ENCODE peak calls at places on chromosomes 13 and 19, in five cellular contexts. One of them, this sample, is unnamed.

GRCh38 chr13:71218960-71219359 is 648.0 kb downstream of the DACH1 start:
- DNase-seq in uterus: no peak
- DNase-seq in fibroblast of lung: no peak
- DNase-seq in psoas muscle: no peak
- DNase-seq in GM23248: no peak
- DNase-seq in this sample: no peak

GRCh38 chr13:80050252-80050651 is 290.7 kb downstream of the SPRY2 start:
- DNase-seq in uterus: no peak
- DNase-seq in fibroblast of lung: peak
- DNase-seq in psoas muscle: no peak
- DNase-seq in GM23248: peak
- DNase-seq in this sample: no peak

GRCh38 chr13:73934215-73934623 is 200.0 kb downstream of the KLF12 start:
- DNase-seq in uterus: no peak
- DNase-seq in fibroblast of lung: peak
- DNase-seq in psoas muscle: no peak
- DNase-seq in GM23248: no peak
- DNase-seq in this sample: no peak

GRCh38 chr13:30039506-30039905 is 189.1 kb upstream of the UBL3 start:
- DNase-seq in uterus: no peak
- DNase-seq in fibroblast of lung: no peak
- DNase-seq in psoas muscle: no peak
- DNase-seq in GM23248: no peak
- DNase-seq in this sample: no peak

GRCh38 chr19:18742838-18743237 is 48.3 kb downstream of the COMP start:
- DNase-seq in uterus: no peak
- DNase-seq in fibroblast of lung: no peak
- DNase-seq in psoas muscle: no peak
- DNase-seq in GM23248: no peak
- DNase-seq in this sample: no peak

GRCh38 chr19:17762505-17763229 is 11.4 kb downstream of the FCHO1 start:
- DNase-seq in uterus: no peak
- DNase-seq in fibroblast of lung: peak
- DNase-seq in psoas muscle: no peak
- DNase-seq in GM23248: peak
- DNase-seq in this sample: no peak

GRCh38 chr19:4717191-4717965 is 6.3 kb downstream of the DPP9 start:
- DNase-seq in uterus: no peak
- DNase-seq in fibroblast of lung: peak
- DNase-seq in psoas muscle: no peak
- DNase-seq in GM23248: no peak
- DNase-seq in this sample: no peak

GRCh38 chr19:5947435-5947834 is 30.5 kb downstream of the RANBP3 start:
- DNase-seq in uterus: peak
- DNase-seq in fibroblast of lung: peak
- DNase-seq in psoas muscle: peak
- DNase-seq in GM23248: peak
- DNase-seq in this sample: no peak

GRCh38 chr13:49298903-49299605 is 51.3 kb downstream of the CDADC1 start:
- DNase-seq in uterus: no peak
- DNase-seq in fibroblast of lung: no peak
- DNase-seq in psoas muscle: no peak
- DNase-seq in GM23248: peak
- DNase-seq in this sample: no peak

GRCh38 chr19:10855879-10856522 is 7.8 kb downstream of the C19orf38 start:
- DNase-seq in uterus: no peak
- DNase-seq in fibroblast of lung: no peak
- DNase-seq in psoas muscle: no peak
- DNase-seq in GM23248: peak
- DNase-seq in this sample: no peak

GRCh38 chr19:17942582-17943283 is 9.9 kb downstream of the CCDC124 start:
- DNase-seq in uterus: no peak
- DNase-seq in fibroblast of lung: no peak
- DNase-seq in psoas muscle: no peak
- DNase-seq in GM23248: no peak
- DNase-seq in this sample: no peak

GRCh38 chr19:53509845-53510244 is 28.1 kb upstream of the ZNF331 start:
- DNase-seq in uterus: no peak
- DNase-seq in fibroblast of lung: no peak
- DNase-seq in psoas muscle: no peak
- DNase-seq in GM23248: no peak
- DNase-seq in this sample: no peak

GRCh38 chr19:53311044-53311443 is 22.5 kb upstream of the ZNF845 start:
- DNase-seq in uterus: no peak
- DNase-seq in fibroblast of lung: no peak
- DNase-seq in psoas muscle: no peak
- DNase-seq in GM23248: no peak
- DNase-seq in this sample: no peak

GRCh38 chr19:45037393-45038169 is 1.3 kb upstream of the CLASRP start:
- DNase-seq in uterus: no peak
- DNase-seq in fibroblast of lung: no peak
- DNase-seq in psoas muscle: no peak
- DNase-seq in GM23248: no peak
- DNase-seq in this sample: no peak

GRCh38 chr13:29976535-29976934 is 126.1 kb upstream of the UBL3 start:
- DNase-seq in uterus: no peak
- DNase-seq in fibroblast of lung: no peak
- DNase-seq in psoas muscle: no peak
- DNase-seq in GM23248: no peak
- DNase-seq in this sample: no peak

GRCh38 chr19:14416743-14417214 is 2.4 kb downstream of the DDX39A start:
- DNase-seq in uterus: no peak
- DNase-seq in fibroblast of lung: no peak
- DNase-seq in psoas muscle: no peak
- DNase-seq in GM23248: peak
- DNase-seq in this sample: no peak

GRCh38 chr19:42317535-42317934 is 4.4 kb downstream of the TMEM145 start:
- DNase-seq in uterus: no peak
- DNase-seq in fibroblast of lung: no peak
- DNase-seq in psoas muscle: no peak
- DNase-seq in GM23248: no peak
- DNase-seq in this sample: no peak

GRCh38 chr13:91174886-91175501 is 172.5 kb upstream of the MIR17HG start:
- DNase-seq in uterus: no peak
- DNase-seq in fibroblast of lung: peak
- DNase-seq in psoas muscle: no peak
- DNase-seq in GM23248: no peak
- DNase-seq in this sample: no peak

GRCh38 chr13:65309906-65310305 is 1920.2 kb downstream of the PCDH9 start:
- DNase-seq in uterus: no peak
- DNase-seq in fibroblast of lung: no peak
- DNase-seq in psoas muscle: no peak
- DNase-seq in GM23248: no peak
- DNase-seq in this sample: no peak

GRCh38 chr19:19259741-19260140 is 13.4 kb downstream of the TM6SF2 start:
- DNase-seq in uterus: no peak
- DNase-seq in fibroblast of lung: peak
- DNase-seq in psoas muscle: no peak
- DNase-seq in GM23248: peak
- DNase-seq in this sample: peak

GRCh38 chr19:58181902-58182576 is 822 bp upstream of the ZNF274 start:
- DNase-seq in uterus: no peak
- DNase-seq in fibroblast of lung: no peak
- DNase-seq in psoas muscle: peak
- DNase-seq in GM23248: peak
- DNase-seq in this sample: peak

GRCh38 chr13:113044431-113045114 is 61.0 kb upstream of the F7 start:
- DNase-seq in uterus: no peak
- DNase-seq in fibroblast of lung: no peak
- DNase-seq in psoas muscle: no peak
- DNase-seq in GM23248: peak
- DNase-seq in this sample: no peak

GRCh38 chr19:18859676-18860301 is 28.0 kb downstream of the UPF1 start:
- DNase-seq in uterus: no peak
- DNase-seq in fibroblast of lung: no peak
- DNase-seq in psoas muscle: peak
- DNase-seq in GM23248: no peak
- DNase-seq in this sample: no peak

GRCh38 chr19:18473706-18474087 is 35.8 kb upstream of the ISYNA1 start:
- DNase-seq in uterus: peak
- DNase-seq in fibroblast of lung: no peak
- DNase-seq in psoas muscle: no peak
- DNase-seq in GM23248: no peak
- DNase-seq in this sample: no peak

GRCh38 chr13:20441879-20442278 is 83.8 kb downstream of the CRYL1 start:
- DNase-seq in uterus: no peak
- DNase-seq in fibroblast of lung: peak
- DNase-seq in psoas muscle: no peak
- DNase-seq in GM23248: peak
- DNase-seq in this sample: no peak

GRCh38 chr13:114249062-114249461 is 14.4 kb downstream of the CDC16 start:
- DNase-seq in uterus: no peak
- DNase-seq in fibroblast of lung: no peak
- DNase-seq in psoas muscle: no peak
- DNase-seq in GM23248: no peak
- DNase-seq in this sample: no peak

GRCh38 chr13:114241918-114242317 is 7.2 kb downstream of the CDC16 start:
- DNase-seq in uterus: no peak
- DNase-seq in fibroblast of lung: peak
- DNase-seq in psoas muscle: no peak
- DNase-seq in GM23248: no peak
- DNase-seq in this sample: no peak

GRCh38 chr13:114248011-114248410 is 13.3 kb downstream of the CDC16 start:
- DNase-seq in uterus: no peak
- DNase-seq in fibroblast of lung: peak
- DNase-seq in psoas muscle: no peak
- DNase-seq in GM23248: peak
- DNase-seq in this sample: no peak

DNA sequence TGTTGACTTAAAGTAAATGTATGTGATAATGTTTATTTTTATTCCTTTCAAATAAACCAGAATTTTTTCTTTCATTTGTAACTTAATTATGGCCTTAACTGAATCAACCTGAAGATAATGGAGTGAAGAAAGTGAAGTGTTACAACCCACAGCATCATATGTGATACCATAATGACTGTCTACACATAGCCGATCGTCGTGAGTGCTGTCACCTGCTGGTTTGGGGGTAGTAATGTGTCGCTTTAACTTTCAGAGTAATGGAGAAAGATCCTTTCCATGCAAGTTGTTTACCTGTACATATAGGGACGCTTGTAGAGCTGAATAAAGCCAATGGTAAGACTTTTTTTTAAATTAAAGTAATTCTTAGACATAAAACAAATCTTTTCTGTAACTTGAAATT is 9.9 kb downstream of the CDC16 start:
- DNase-seq in uterus: no peak
- DNase-seq in fibroblast of lung: no peak
- DNase-seq in psoas muscle: no peak
- DNase-seq in GM23248: no peak
- DNase-seq in this sample: no peak
- H3K27ac ChIP-seq in uterus: no peak
- H3K27ac ChIP-seq in fibroblast of lung: no peak
- H3K27ac ChIP-seq in psoas muscle: no peak
- H3K27ac ChIP-seq in GM23248: no peak
- H3K27ac ChIP-seq in this sample: no peak

GRCh38 chr19:13028027-13028426 is 32.8 kb downstream of the NFIX start:
- DNase-seq in uterus: no peak
- DNase-seq in fibroblast of lung: no peak
- DNase-seq in psoas muscle: no peak
- DNase-seq in GM23248: no peak
- DNase-seq in this sample: no peak

GRCh38 chr19:13025819-13026477 is 30.7 kb downstream of the NFIX start:
- DNase-seq in uterus: no peak
- DNase-seq in fibroblast of lung: no peak
- DNase-seq in psoas muscle: no peak
- DNase-seq in GM23248: no peak
- DNase-seq in this sample: no peak

GRCh38 chr19:13027031-13027430 is 31.8 kb downstream of the NFIX start:
- DNase-seq in uterus: no peak
- DNase-seq in fibroblast of lung: no peak
- DNase-seq in psoas muscle: no peak
- DNase-seq in GM23248: peak
- DNase-seq in this sample: no peak

GRCh38 chr19:13026478-13026999 is 31.3 kb downstream of the NFIX start:
- DNase-seq in uterus: no peak
- DNase-seq in fibroblast of lung: peak
- DNase-seq in psoas muscle: no peak
- DNase-seq in GM23248: peak
- DNase-seq in this sample: no peak

GRCh38 chr19:13027557-13027956 is 32.3 kb downstream of the NFIX start:
- DNase-seq in uterus: no peak
- DNase-seq in fibroblast of lung: no peak
- DNase-seq in psoas muscle: no peak
- DNase-seq in GM23248: peak
- DNase-seq in this sample: no peak
- H3K27ac ChIP-seq in uterus: peak
- H3K27ac ChIP-seq in fibroblast of lung: peak
- H3K27ac ChIP-seq in psoas muscle: peak
- H3K27ac ChIP-seq in GM23248: peak
- H3K27ac ChIP-seq in this sample: no peak

GRCh38 chr13:102710261-102710679 is 15.4 kb upstream of the METTL21C start:
- DNase-seq in uterus: peak
- DNase-seq in fibroblast of lung: peak
- DNase-seq in psoas muscle: peak
- DNase-seq in GM23248: peak
- DNase-seq in this sample: no peak
- H3K27ac ChIP-seq in uterus: peak
- H3K27ac ChIP-seq in fibroblast of lung: no peak
- H3K27ac ChIP-seq in psoas muscle: peak
- H3K27ac ChIP-seq in GM23248: no peak
- H3K27ac ChIP-seq in this sample: no peak

GRCh38 chr19:1111641-1112253 is 8.0 kb downstream of the GPX4 start:
- DNase-seq in uterus: no peak
- DNase-seq in fibroblast of lung: no peak
- DNase-seq in psoas muscle: no peak
- DNase-seq in GM23248: no peak
- DNase-seq in this sample: no peak
- H3K27ac ChIP-seq in uterus: peak
- H3K27ac ChIP-seq in fibroblast of lung: no peak
- H3K27ac ChIP-seq in psoas muscle: no peak
- H3K27ac ChIP-seq in GM23248: no peak
- H3K27ac ChIP-seq in this sample: no peak

GRCh38 chr13:43110658-43111057 is 87.3 kb downstream of the DNAJC15 start:
- DNase-seq in uterus: no peak
- DNase-seq in fibroblast of lung: no peak
- DNase-seq in psoas muscle: no peak
- DNase-seq in GM23248: no peak
- DNase-seq in this sample: no peak
- H3K27ac ChIP-seq in uterus: no peak
- H3K27ac ChIP-seq in fibroblast of lung: no peak
- H3K27ac ChIP-seq in psoas muscle: no peak
- H3K27ac ChIP-seq in GM23248: no peak
- H3K27ac ChIP-seq in this sample: no peak

GRCh38 chr19:16497042-16497441 is 848 bp downstream of the C19orf44 start:
- DNase-seq in uterus: no peak
- DNase-seq in fibroblast of lung: no peak
- DNase-seq in psoas muscle: no peak
- DNase-seq in GM23248: peak
- DNase-seq in this sample: no peak
- H3K27ac ChIP-seq in uterus: peak
- H3K27ac ChIP-seq in fibroblast of lung: peak
- H3K27ac ChIP-seq in psoas muscle: peak
- H3K27ac ChIP-seq in GM23248: peak
- H3K27ac ChIP-seq in this sample: no peak

DNA sequence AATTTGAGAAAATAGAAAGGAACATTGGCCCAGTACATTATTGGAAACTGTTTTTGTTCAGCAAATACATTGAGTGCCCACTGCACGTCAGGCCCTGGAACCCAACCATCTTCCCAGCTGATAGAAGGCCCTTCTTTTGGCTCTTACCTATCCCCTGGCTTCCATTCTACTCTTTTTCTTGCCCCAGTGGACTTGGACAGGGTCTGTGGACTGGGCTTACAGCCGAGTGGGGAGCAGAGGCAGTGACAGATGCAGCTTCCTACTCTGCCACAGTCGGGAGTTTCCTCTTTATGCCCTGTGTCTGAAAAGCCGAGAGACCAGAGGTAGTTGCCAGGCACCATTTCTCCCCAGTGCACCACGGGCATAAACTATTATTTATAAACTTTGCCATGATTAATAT is 70.4 kb downstream of the ARHGAP35 start:
- DNase-seq in uterus: no peak
- DNase-seq in fibroblast of lung: no peak
- DNase-seq in psoas muscle: no peak
- DNase-seq in GM23248: no peak
- DNase-seq in this sample: no peak
- H3K27ac ChIP-seq in uterus: no peak
- H3K27ac ChIP-seq in fibroblast of lung: no peak
- H3K27ac ChIP-seq in psoas muscle: peak
- H3K27ac ChIP-seq in GM23248: no peak
- H3K27ac ChIP-seq in this sample: no peak